ENCODE peak calls at places on chromosomes 12 and 14, in nine cellular contexts. One of them, this sample, is unnamed.

GRCh38 chr14:50060871-50061663 is 55.3 kb downstream of the VCPKMT start:
- DNase-seq in SK-N-SH: peak
- DNase-seq in GM23338: peak
- DNase-seq in AG04450: peak
- DNase-seq in aorta: peak
- DNase-seq in spleen: peak
- DNase-seq in cardiac muscle cell: peak
- DNase-seq in right cardiac atrium: peak
- DNase-seq in adrenal gland: peak
- DNase-seq in this sample: peak

GRCh38 chr12:120618954-120619615 is 21.3 kb upstream of the CABP1 start:
- DNase-seq in GM23338: peak
- DNase-seq in aorta: no peak
- DNase-seq in SK-N-SH: no peak
- DNase-seq in adrenal gland: no peak
- DNase-seq in AG04450: no peak
- DNase-seq in spleen: no peak
- DNase-seq in cardiac muscle cell: no peak
- DNase-seq in right cardiac atrium: no peak
- DNase-seq in this sample: no peak

GRCh38 chr14:53845813-53846693 is 110.6 kb downstream of the BMP4 start:
- DNase-seq in aorta: no peak
- DNase-seq in SK-N-SH: no peak
- DNase-seq in cardiac muscle cell: no peak
- DNase-seq in GM23338: no peak
- DNase-seq in adrenal gland: no peak
- DNase-seq in AG04450: no peak
- DNase-seq in spleen: no peak
- DNase-seq in right cardiac atrium: no peak
- DNase-seq in this sample: no peak

GRCh38 chr12:82207556-82207955 is 150.6 kb downstream of the CCDC59 start:
- DNase-seq in spleen: no peak
- DNase-seq in adrenal gland: no peak
- DNase-seq in AG04450: no peak
- DNase-seq in aorta: no peak
- DNase-seq in GM23338: no peak
- DNase-seq in right cardiac atrium: no peak
- DNase-seq in cardiac muscle cell: no peak
- DNase-seq in SK-N-SH: no peak
- DNase-seq in this sample: no peak

GRCh38 chr14:103142903-103143302 is 19.6 kb downstream of the TNFAIP2 start:
- DNase-seq in SK-N-SH: no peak
- DNase-seq in cardiac muscle cell: no peak
- DNase-seq in aorta: no peak
- DNase-seq in AG04450: no peak
- DNase-seq in right cardiac atrium: no peak
- DNase-seq in spleen: no peak
- DNase-seq in GM23338: no peak
- DNase-seq in adrenal gland: no peak
- DNase-seq in this sample: no peak

GRCh38 chr14:50603565-50603964 is 43.6 kb downstream of the ATL1 start:
- DNase-seq in SK-N-SH: no peak
- DNase-seq in right cardiac atrium: no peak
- DNase-seq in adrenal gland: no peak
- DNase-seq in cardiac muscle cell: no peak
- DNase-seq in AG04450: no peak
- DNase-seq in spleen: no peak
- DNase-seq in aorta: no peak
- DNase-seq in GM23338: no peak
- DNase-seq in this sample: no peak

GRCh38 chr12:77133566-77133965 is 68.2 kb upstream of the E2F7 start:
- DNase-seq in adrenal gland: peak
- DNase-seq in aorta: no peak
- DNase-seq in cardiac muscle cell: peak
- DNase-seq in AG04450: no peak
- DNase-seq in SK-N-SH: no peak
- DNase-seq in GM23338: peak
- DNase-seq in right cardiac atrium: peak
- DNase-seq in spleen: no peak
- DNase-seq in this sample: no peak

GRCh38 chr12:30582943-30583342 is 112.7 kb downstream of the IPO8 start:
- DNase-seq in GM23338: no peak
- DNase-seq in adrenal gland: no peak
- DNase-seq in AG04450: no peak
- DNase-seq in spleen: no peak
- DNase-seq in aorta: no peak
- DNase-seq in cardiac muscle cell: no peak
- DNase-seq in SK-N-SH: no peak
- DNase-seq in right cardiac atrium: no peak
- DNase-seq in this sample: peak

GRCh38 chr14:65927871-65928270 is 515.3 kb downstream of the FUT8 start:
- DNase-seq in adrenal gland: no peak
- DNase-seq in SK-N-SH: no peak
- DNase-seq in aorta: no peak
- DNase-seq in GM23338: peak
- DNase-seq in AG04450: no peak
- DNase-seq in cardiac muscle cell: no peak
- DNase-seq in right cardiac atrium: peak
- DNase-seq in spleen: peak
- DNase-seq in this sample: peak

DNA sequence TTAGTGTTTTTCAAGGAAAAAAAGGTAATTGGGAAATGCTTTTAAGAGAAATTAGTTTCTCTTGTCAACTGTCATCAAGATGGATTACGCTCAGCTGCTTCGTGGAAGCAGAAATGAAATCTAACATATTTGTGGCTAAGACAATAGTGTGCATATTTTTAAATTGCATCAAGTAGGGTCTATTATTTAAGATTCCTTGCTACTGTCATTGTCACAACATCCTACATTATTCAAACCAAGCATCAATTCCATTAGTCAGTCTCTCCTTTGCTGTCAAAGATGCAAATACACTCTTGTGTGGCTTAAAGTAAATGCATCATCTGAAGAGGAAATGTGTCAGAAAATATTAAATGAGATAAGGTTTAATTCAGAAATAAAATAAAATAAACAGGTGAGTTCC is 1277.6 kb upstream of the SEL1L start:
- DNase-seq in spleen: no peak
- DNase-seq in aorta: no peak
- DNase-seq in SK-N-SH: no peak
- DNase-seq in AG04450: no peak
- DNase-seq in adrenal gland: no peak
- DNase-seq in cardiac muscle cell: no peak
- DNase-seq in GM23338: no peak
- DNase-seq in right cardiac atrium: no peak
- DNase-seq in this sample: no peak
- H3K27ac ChIP-seq in spleen: no peak
- H3K27ac ChIP-seq in aorta: no peak
- H3K27ac ChIP-seq in SK-N-SH: no peak
- H3K27ac ChIP-seq in AG04450: no peak
- H3K27ac ChIP-seq in adrenal gland: no peak
- H3K27ac ChIP-seq in cardiac muscle cell: no peak
- H3K27ac ChIP-seq in GM23338: no peak
- H3K27ac ChIP-seq in right cardiac atrium: no peak
- H3K27ac ChIP-seq in this sample: no peak

GRCh38 chr12:1661553-1662335 is 29.1 kb upstream of the ADIPOR2 start:
- DNase-seq in cardiac muscle cell: peak
- DNase-seq in GM23338: peak
- DNase-seq in SK-N-SH: peak
- DNase-seq in spleen: peak
- DNase-seq in AG04450: peak
- DNase-seq in aorta: peak
- DNase-seq in adrenal gland: peak
- DNase-seq in right cardiac atrium: peak
- DNase-seq in this sample: peak

GRCh38 chr12:1660304-1661187 is 30.3 kb upstream of the ADIPOR2 start:
- DNase-seq in adrenal gland: peak
- DNase-seq in GM23338: no peak
- DNase-seq in spleen: no peak
- DNase-seq in aorta: no peak
- DNase-seq in right cardiac atrium: peak
- DNase-seq in SK-N-SH: no peak
- DNase-seq in AG04450: no peak
- DNase-seq in cardiac muscle cell: peak
- DNase-seq in this sample: peak

GRCh38 chr12:1657616-1658167 is 28.7 kb downstream of the WNT5B start:
- DNase-seq in AG04450: no peak
- DNase-seq in adrenal gland: no peak
- DNase-seq in cardiac muscle cell: no peak
- DNase-seq in right cardiac atrium: no peak
- DNase-seq in spleen: no peak
- DNase-seq in GM23338: no peak
- DNase-seq in SK-N-SH: no peak
- DNase-seq in aorta: no peak
- DNase-seq in this sample: no peak

GRCh38 chr12:1655225-1655788 is 26.3 kb downstream of the WNT5B start:
- DNase-seq in GM23338: no peak
- DNase-seq in aorta: no peak
- DNase-seq in right cardiac atrium: no peak
- DNase-seq in adrenal gland: no peak
- DNase-seq in AG04450: no peak
- DNase-seq in SK-N-SH: no peak
- DNase-seq in cardiac muscle cell: no peak
- DNase-seq in spleen: no peak
- DNase-seq in this sample: no peak

GRCh38 chr12:1656894-1657293 is 27.9 kb downstream of the WNT5B start:
- DNase-seq in spleen: no peak
- DNase-seq in cardiac muscle cell: no peak
- DNase-seq in AG04450: no peak
- DNase-seq in aorta: no peak
- DNase-seq in SK-N-SH: no peak
- DNase-seq in adrenal gland: no peak
- DNase-seq in right cardiac atrium: peak
- DNase-seq in GM23338: no peak
- DNase-seq in this sample: no peak
- H3K27ac ChIP-seq in spleen: no peak
- H3K27ac ChIP-seq in cardiac muscle cell: no peak
- H3K27ac ChIP-seq in AG04450: no peak
- H3K27ac ChIP-seq in aorta: no peak
- H3K27ac ChIP-seq in SK-N-SH: no peak
- H3K27ac ChIP-seq in adrenal gland: no peak
- H3K27ac ChIP-seq in right cardiac atrium: no peak
- H3K27ac ChIP-seq in GM23338: no peak
- H3K27ac ChIP-seq in this sample: no peak

GRCh38 chr12:18827913-18828312 is 90.0 kb downstream of the CAPZA3 start:
- DNase-seq in SK-N-SH: no peak
- DNase-seq in cardiac muscle cell: no peak
- DNase-seq in spleen: no peak
- DNase-seq in adrenal gland: no peak
- DNase-seq in aorta: no peak
- DNase-seq in GM23338: no peak
- DNase-seq in AG04450: no peak
- DNase-seq in right cardiac atrium: no peak
- DNase-seq in this sample: no peak

GRCh38 chr12:18828987-18829386 is 91.1 kb downstream of the CAPZA3 start:
- DNase-seq in aorta: no peak
- DNase-seq in GM23338: no peak
- DNase-seq in SK-N-SH: no peak
- DNase-seq in right cardiac atrium: no peak
- DNase-seq in cardiac muscle cell: no peak
- DNase-seq in spleen: no peak
- DNase-seq in AG04450: no peak
- DNase-seq in adrenal gland: no peak
- DNase-seq in this sample: no peak

GRCh38 chr12:18828483-18828882 is 90.6 kb downstream of the CAPZA3 start:
- DNase-seq in aorta: no peak
- DNase-seq in SK-N-SH: no peak
- DNase-seq in GM23338: no peak
- DNase-seq in cardiac muscle cell: no peak
- DNase-seq in spleen: no peak
- DNase-seq in right cardiac atrium: no peak
- DNase-seq in adrenal gland: no peak
- DNase-seq in AG04450: no peak
- DNase-seq in this sample: no peak

GRCh38 chr12:18824287-18824686 is 86.4 kb downstream of the CAPZA3 start:
- DNase-seq in SK-N-SH: no peak
- DNase-seq in right cardiac atrium: no peak
- DNase-seq in adrenal gland: no peak
- DNase-seq in GM23338: no peak
- DNase-seq in aorta: no peak
- DNase-seq in cardiac muscle cell: no peak
- DNase-seq in spleen: no peak
- DNase-seq in AG04450: no peak
- DNase-seq in this sample: no peak

DNA sequence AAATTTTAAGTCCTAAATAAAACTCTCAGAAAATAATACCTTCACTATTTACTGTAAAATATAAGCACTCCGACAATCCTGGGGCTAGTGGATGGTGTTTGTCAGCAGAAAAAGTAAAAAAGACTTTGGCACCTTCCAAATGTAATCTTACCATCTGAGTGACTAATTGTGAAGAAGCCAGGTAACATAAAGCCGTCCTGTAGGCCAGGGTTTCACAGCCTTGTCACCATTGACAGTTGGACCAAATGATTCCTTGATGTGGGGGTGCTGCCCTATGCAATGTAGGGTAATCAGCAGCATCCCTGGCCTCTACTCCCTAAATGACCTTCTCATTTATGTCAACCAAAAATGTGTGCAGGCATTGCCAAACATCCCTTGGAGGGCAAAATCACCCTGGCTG is 87.2 kb downstream of the CAPZA3 start:
- DNase-seq in adrenal gland: no peak
- DNase-seq in spleen: no peak
- DNase-seq in cardiac muscle cell: no peak
- DNase-seq in aorta: no peak
- DNase-seq in GM23338: no peak
- DNase-seq in AG04450: no peak
- DNase-seq in SK-N-SH: no peak
- DNase-seq in right cardiac atrium: no peak
- DNase-seq in this sample: no peak
- H3K27ac ChIP-seq in adrenal gland: no peak
- H3K27ac ChIP-seq in spleen: no peak
- H3K27ac ChIP-seq in cardiac muscle cell: no peak
- H3K27ac ChIP-seq in aorta: no peak
- H3K27ac ChIP-seq in GM23338: no peak
- H3K27ac ChIP-seq in AG04450: no peak
- H3K27ac ChIP-seq in SK-N-SH: no peak
- H3K27ac ChIP-seq in right cardiac atrium: no peak
- H3K27ac ChIP-seq in this sample: no peak

DNA sequence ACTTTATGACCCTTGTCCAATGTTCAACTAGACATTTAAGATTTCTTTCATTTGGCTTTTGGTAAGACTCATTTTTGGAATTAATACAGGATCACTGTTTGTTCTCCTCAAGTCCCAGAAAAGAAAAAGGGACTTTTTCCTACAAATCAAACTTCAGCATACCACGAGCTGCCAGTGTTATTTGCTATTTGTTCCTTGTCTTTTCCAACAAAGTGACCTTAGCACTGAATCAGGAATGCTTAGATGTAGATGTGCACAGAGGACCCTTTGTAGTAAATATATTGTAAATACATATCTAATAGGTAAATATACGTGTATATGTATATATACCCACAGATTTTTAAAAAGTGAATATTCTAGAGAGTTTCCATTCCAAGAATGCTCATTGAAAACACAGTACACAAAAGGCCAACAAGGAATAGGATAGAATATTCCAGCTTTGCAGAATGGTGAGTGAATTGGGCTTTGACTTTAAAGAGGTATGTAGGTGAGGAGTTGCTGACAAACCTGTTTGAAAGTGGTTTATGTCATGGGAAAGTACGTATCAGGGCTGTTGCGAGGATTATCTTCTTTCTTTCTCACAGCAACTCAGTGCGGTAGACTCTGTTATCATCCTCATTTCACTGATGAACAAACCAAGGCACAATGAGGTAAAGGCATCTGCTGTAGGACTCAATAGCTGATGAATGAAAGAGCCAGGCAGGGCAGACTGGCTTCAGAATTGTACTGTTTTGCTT is 65.0 kb downstream of the HMGA2 start:
- DNase-seq in spleen: no peak
- DNase-seq in adrenal gland: no peak
- DNase-seq in cardiac muscle cell: no peak
- DNase-seq in AG04450: no peak
- DNase-seq in right cardiac atrium: no peak
- DNase-seq in GM23338: no peak
- DNase-seq in SK-N-SH: no peak
- DNase-seq in aorta: no peak
- DNase-seq in this sample: no peak
- H3K27ac ChIP-seq in spleen: no peak
- H3K27ac ChIP-seq in adrenal gland: no peak
- H3K27ac ChIP-seq in cardiac muscle cell: peak
- H3K27ac ChIP-seq in AG04450: no peak
- H3K27ac ChIP-seq in right cardiac atrium: no peak
- H3K27ac ChIP-seq in GM23338: no peak
- H3K27ac ChIP-seq in SK-N-SH: peak
- H3K27ac ChIP-seq in aorta: no peak
- H3K27ac ChIP-seq in this sample: no peak

This sample was measured in thyroid gland.